ENCODE peak calls at places on chromosomes 6 and 20, in nine cellular contexts. One of them, this sample, is unnamed.

GRCh38 chr6:109662192-109662591 is 28.8 kb downstream of the AK9 start:
- DNase-seq in BJ: no peak
- DNase-seq in CD8-positive, alpha-beta T cell: no peak
- DNase-seq in Panc1: no peak
- DNase-seq in fibroblast of lung: no peak
- DNase-seq in progenitor cell of endocrine pancreas: no peak
- DNase-seq in GM10248: no peak
- DNase-seq in endothelial cell: no peak
- DNase-seq in neural crest cell: no peak
- DNase-seq in this sample: no peak

GRCh38 chr20:49483018-49483705 is 694 bp upstream of the KCNB1 start:
- DNase-seq in Panc1: no peak
- DNase-seq in progenitor cell of endocrine pancreas: no peak
- DNase-seq in neural crest cell: no peak
- DNase-seq in GM10248: no peak
- DNase-seq in BJ: no peak
- DNase-seq in endothelial cell: no peak
- DNase-seq in fibroblast of lung: no peak
- DNase-seq in CD8-positive, alpha-beta T cell: no peak
- DNase-seq in this sample: no peak

GRCh38 chr6:43702147-43702521 is 14.5 kb upstream of the MRPS18A start:
- DNase-seq in endothelial cell: no peak
- DNase-seq in fibroblast of lung: no peak
- DNase-seq in GM10248: no peak
- DNase-seq in progenitor cell of endocrine pancreas: no peak
- DNase-seq in CD8-positive, alpha-beta T cell: no peak
- DNase-seq in Panc1: no peak
- DNase-seq in BJ: no peak
- DNase-seq in neural crest cell: no peak
- DNase-seq in this sample: no peak

GRCh38 chr6:150764638-150765456 is 100.7 kb upstream of the MTHFD1L start:
- DNase-seq in GM10248: no peak
- DNase-seq in CD8-positive, alpha-beta T cell: no peak
- DNase-seq in endothelial cell: no peak
- DNase-seq in progenitor cell of endocrine pancreas: no peak
- DNase-seq in fibroblast of lung: no peak
- DNase-seq in BJ: no peak
- DNase-seq in neural crest cell: no peak
- DNase-seq in Panc1: no peak
- DNase-seq in this sample: no peak

GRCh38 chr6:63844287-63844686 is 208.7 kb downstream of the PHF3 start:
- DNase-seq in GM10248: no peak
- DNase-seq in endothelial cell: no peak
- DNase-seq in fibroblast of lung: peak; percentile 83
- DNase-seq in neural crest cell: no peak
- DNase-seq in BJ: no peak
- DNase-seq in CD8-positive, alpha-beta T cell: no peak
- DNase-seq in progenitor cell of endocrine pancreas: no peak
- DNase-seq in Panc1: no peak
- DNase-seq in this sample: no peak

GRCh38 chr20:12591949-12592470 is 416.8 kb upstream of the SPTLC3 start:
- DNase-seq in BJ: no peak
- DNase-seq in Panc1: no peak
- DNase-seq in GM10248: no peak
- DNase-seq in fibroblast of lung: no peak
- DNase-seq in endothelial cell: no peak
- DNase-seq in progenitor cell of endocrine pancreas: no peak
- DNase-seq in CD8-positive, alpha-beta T cell: no peak
- DNase-seq in neural crest cell: no peak
- DNase-seq in this sample: no peak

GRCh38 chr20:57620274-57620990 is at the start of gene ZBP1:
- DNase-seq in endothelial cell: no peak
- DNase-seq in Panc1: no peak
- DNase-seq in BJ: no peak
- DNase-seq in fibroblast of lung: no peak
- DNase-seq in GM10248: peak; percentile 85
- DNase-seq in neural crest cell: no peak
- DNase-seq in CD8-positive, alpha-beta T cell: peak; percentile 72
- DNase-seq in progenitor cell of endocrine pancreas: no peak
- DNase-seq in this sample: peak; percentile 58

GRCh38 chr20:11687546-11688292 is 230.0 kb upstream of the BTBD3 start:
- DNase-seq in Panc1: no peak
- DNase-seq in BJ: no peak
- DNase-seq in neural crest cell: no peak
- DNase-seq in GM10248: no peak
- DNase-seq in progenitor cell of endocrine pancreas: no peak
- DNase-seq in CD8-positive, alpha-beta T cell: no peak
- DNase-seq in fibroblast of lung: no peak
- DNase-seq in endothelial cell: no peak
- DNase-seq in this sample: no peak

GRCh38 chr20:13105864-13106457 is 97.2 kb downstream of the SPTLC3 start:
- DNase-seq in fibroblast of lung: peak; percentile 71
- DNase-seq in progenitor cell of endocrine pancreas: no peak
- DNase-seq in CD8-positive, alpha-beta T cell: no peak
- DNase-seq in GM10248: peak; percentile 35
- DNase-seq in BJ: no peak
- DNase-seq in neural crest cell: no peak
- DNase-seq in Panc1: no peak
- DNase-seq in endothelial cell: no peak
- DNase-seq in this sample: no peak

GRCh38 chr6:68282646-68283045 is 352.4 kb upstream of the ADGRB3 start:
- DNase-seq in fibroblast of lung: no peak
- DNase-seq in GM10248: no peak
- DNase-seq in neural crest cell: no peak
- DNase-seq in endothelial cell: no peak
- DNase-seq in BJ: no peak
- DNase-seq in CD8-positive, alpha-beta T cell: no peak
- DNase-seq in Panc1: no peak
- DNase-seq in progenitor cell of endocrine pancreas: no peak
- DNase-seq in this sample: no peak

GRCh38 chr20:25336561-25337422 is 53.8 kb downstream of the ABHD12 start:
- DNase-seq in GM10248: no peak
- DNase-seq in Panc1: no peak
- DNase-seq in CD8-positive, alpha-beta T cell: no peak
- DNase-seq in BJ: no peak
- DNase-seq in neural crest cell: no peak
- DNase-seq in progenitor cell of endocrine pancreas: no peak
- DNase-seq in endothelial cell: peak; percentile 28
- DNase-seq in fibroblast of lung: peak; percentile 56
- DNase-seq in this sample: no peak

GRCh38 chr6:113370508-113370907 is 486.6 kb upstream of the MARCKS start:
- DNase-seq in GM10248: no peak
- DNase-seq in BJ: no peak
- DNase-seq in endothelial cell: no peak
- DNase-seq in Panc1: no peak
- DNase-seq in progenitor cell of endocrine pancreas: no peak
- DNase-seq in CD8-positive, alpha-beta T cell: no peak
- DNase-seq in fibroblast of lung: no peak
- DNase-seq in neural crest cell: no peak
- DNase-seq in this sample: no peak

DNA sequence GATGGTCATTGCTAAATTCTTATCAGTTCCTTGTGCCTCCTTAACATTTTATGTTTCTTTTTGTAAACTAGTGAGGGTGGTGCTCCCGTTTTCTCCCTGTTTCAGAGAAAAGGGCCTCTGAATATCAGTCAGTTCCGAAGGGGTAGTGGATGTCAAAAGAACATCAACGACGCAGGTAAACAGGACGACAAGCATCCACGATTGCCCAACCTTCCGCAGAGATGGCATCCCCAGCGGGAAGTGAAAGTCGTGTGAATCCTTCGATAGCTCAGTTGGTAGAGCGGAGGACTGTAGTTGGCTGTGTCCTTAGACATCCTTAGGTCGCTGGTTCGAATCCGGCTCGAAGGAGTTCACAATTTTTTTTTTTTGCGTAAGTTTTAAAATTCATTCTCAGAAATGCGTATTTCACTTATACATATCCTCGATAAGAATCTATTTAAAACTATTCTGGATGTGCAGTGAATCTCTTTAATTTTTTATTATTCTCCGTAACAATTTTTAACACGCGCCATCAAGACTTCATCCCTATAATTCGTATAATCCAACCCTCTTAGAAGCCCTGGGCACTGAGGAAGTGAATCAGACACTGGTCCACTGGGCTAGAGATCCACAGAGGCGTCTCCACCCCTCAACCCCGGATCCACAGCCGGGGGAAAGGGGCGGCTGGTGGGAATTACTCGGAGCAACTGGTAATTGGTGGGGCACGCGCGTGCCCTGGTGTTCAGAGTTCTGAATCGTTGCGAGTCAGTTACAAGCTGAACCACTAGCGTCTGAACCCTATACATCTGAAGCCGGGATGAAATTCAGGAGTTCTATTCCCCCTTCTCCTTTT is 27.9 kb upstream of the ABT1 start:
- DNase-seq in neural crest cell: peak; percentile 98
- DNase-seq in BJ: peak; percentile 70
- DNase-seq in progenitor cell of endocrine pancreas: peak; percentile 97
- DNase-seq in GM10248: peak; percentile 82
- DNase-seq in endothelial cell: peak; percentile 96
- DNase-seq in fibroblast of lung: peak; percentile 95
- DNase-seq in Panc1: peak; percentile 99
- DNase-seq in CD8-positive, alpha-beta T cell: peak; percentile 100
- DNase-seq in this sample: peak; percentile 98
- TF ChIP-seq CTCF in neural crest cell: peak; percentile 46
- TF ChIP-seq CTCF in BJ: peak; percentile 29
- TF ChIP-seq CTCF in progenitor cell of endocrine pancreas: no peak
- TF ChIP-seq CTCF in GM10248: peak; percentile 38
- TF ChIP-seq CTCF in endothelial cell: no peak
- TF ChIP-seq CTCF in fibroblast of lung: no peak
- TF ChIP-seq CTCF in Panc1: peak; percentile 82
- TF ChIP-seq CTCF in CD8-positive, alpha-beta T cell: peak; percentile 34
- TF ChIP-seq CTCF in this sample: no peak

DNA sequence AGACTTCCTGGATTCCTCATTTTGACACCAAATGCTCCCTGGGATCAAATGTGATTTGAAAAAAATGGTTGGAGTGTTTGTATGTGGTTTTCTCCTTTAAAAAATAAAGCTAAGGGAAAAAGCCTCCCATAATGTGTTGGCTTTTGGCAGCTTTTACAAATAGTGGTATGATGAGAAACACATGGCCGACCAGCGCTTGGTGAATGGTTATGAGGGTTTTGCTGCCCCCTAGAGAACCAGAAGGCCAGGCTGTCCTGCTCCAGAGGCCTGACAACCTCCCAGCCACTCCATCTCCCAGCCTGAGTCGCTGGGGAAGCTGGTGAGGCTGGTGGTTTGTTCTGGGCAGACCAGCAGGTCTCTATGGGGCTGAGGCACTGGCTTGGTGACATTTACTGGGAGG is 69.3 kb downstream of the CLIC5 start:
- DNase-seq in Panc1: no peak
- DNase-seq in progenitor cell of endocrine pancreas: no peak
- DNase-seq in fibroblast of lung: peak; percentile 90
- DNase-seq in endothelial cell: peak; percentile 10
- DNase-seq in CD8-positive, alpha-beta T cell: no peak
- DNase-seq in neural crest cell: no peak
- DNase-seq in BJ: peak; percentile 57
- DNase-seq in GM10248: no peak
- DNase-seq in this sample: no peak
- TF ChIP-seq CTCF in Panc1: peak; percentile 26
- TF ChIP-seq CTCF in progenitor cell of endocrine pancreas: peak; percentile 45
- TF ChIP-seq CTCF in fibroblast of lung: peak; percentile 69
- TF ChIP-seq CTCF in endothelial cell: no peak
- TF ChIP-seq CTCF in CD8-positive, alpha-beta T cell: no peak
- TF ChIP-seq CTCF in neural crest cell: peak; percentile 36
- TF ChIP-seq CTCF in BJ: peak; percentile 77
- TF ChIP-seq CTCF in GM10248: no peak
- TF ChIP-seq CTCF in this sample: no peak

GRCh38 chr6:818191-818590 is 125.3 kb upstream of the EXOC2 start:
- DNase-seq in progenitor cell of endocrine pancreas: no peak
- DNase-seq in GM10248: no peak
- DNase-seq in fibroblast of lung: no peak
- DNase-seq in endothelial cell: no peak
- DNase-seq in BJ: no peak
- DNase-seq in CD8-positive, alpha-beta T cell: no peak
- DNase-seq in neural crest cell: no peak
- DNase-seq in Panc1: no peak
- DNase-seq in this sample: no peak

GRCh38 chr6:811806-812205 is 118.9 kb upstream of the EXOC2 start:
- DNase-seq in BJ: peak; percentile 34
- DNase-seq in neural crest cell: no peak
- DNase-seq in GM10248: no peak
- DNase-seq in Panc1: no peak
- DNase-seq in progenitor cell of endocrine pancreas: no peak
- DNase-seq in fibroblast of lung: peak; percentile 14
- DNase-seq in endothelial cell: no peak
- DNase-seq in CD8-positive, alpha-beta T cell: no peak
- DNase-seq in this sample: no peak

GRCh38 chr6:816510-817084 is 123.7 kb upstream of the EXOC2 start:
- DNase-seq in BJ: no peak
- DNase-seq in progenitor cell of endocrine pancreas: no peak
- DNase-seq in fibroblast of lung: no peak
- DNase-seq in Panc1: no peak
- DNase-seq in endothelial cell: no peak
- DNase-seq in CD8-positive, alpha-beta T cell: no peak
- DNase-seq in neural crest cell: no peak
- DNase-seq in GM10248: no peak
- DNase-seq in this sample: no peak

GRCh38 chr6:814378-815347 is 121.7 kb upstream of the EXOC2 start:
- DNase-seq in fibroblast of lung: no peak
- DNase-seq in endothelial cell: no peak
- DNase-seq in GM10248: no peak
- DNase-seq in progenitor cell of endocrine pancreas: no peak
- DNase-seq in neural crest cell: no peak
- DNase-seq in BJ: no peak
- DNase-seq in CD8-positive, alpha-beta T cell: no peak
- DNase-seq in Panc1: no peak
- DNase-seq in this sample: no peak

GRCh38 chr6:815348-815738 is 122.4 kb upstream of the EXOC2 start:
- DNase-seq in Panc1: no peak
- DNase-seq in CD8-positive, alpha-beta T cell: no peak
- DNase-seq in progenitor cell of endocrine pancreas: no peak
- DNase-seq in endothelial cell: peak; percentile 18
- DNase-seq in GM10248: no peak
- DNase-seq in fibroblast of lung: no peak
- DNase-seq in BJ: no peak
- DNase-seq in neural crest cell: no peak
- DNase-seq in this sample: no peak
- TF ChIP-seq CTCF in Panc1: peak; percentile 28
- TF ChIP-seq CTCF in CD8-positive, alpha-beta T cell: no peak
- TF ChIP-seq CTCF in progenitor cell of endocrine pancreas: peak; percentile 60
- TF ChIP-seq CTCF in endothelial cell: no peak
- TF ChIP-seq CTCF in GM10248: no peak
- TF ChIP-seq CTCF in fibroblast of lung: no peak
- TF ChIP-seq CTCF in BJ: no peak
- TF ChIP-seq CTCF in neural crest cell: peak; percentile 45
- TF ChIP-seq CTCF in this sample: no peak

GRCh38 chr6:81451787-81452186 is 300.7 kb downstream of the TENT5A start:
- DNase-seq in progenitor cell of endocrine pancreas: no peak
- DNase-seq in BJ: peak; percentile 52
- DNase-seq in CD8-positive, alpha-beta T cell: no peak
- DNase-seq in endothelial cell: no peak
- DNase-seq in neural crest cell: no peak
- DNase-seq in Panc1: no peak
- DNase-seq in fibroblast of lung: peak; percentile 84
- DNase-seq in GM10248: peak; percentile 12
- DNase-seq in this sample: no peak

GRCh38 chr6:81446509-81446908 is 306.0 kb downstream of the TENT5A start:
- DNase-seq in neural crest cell: no peak
- DNase-seq in BJ: no peak
- DNase-seq in progenitor cell of endocrine pancreas: no peak
- DNase-seq in GM10248: no peak
- DNase-seq in CD8-positive, alpha-beta T cell: no peak
- DNase-seq in Panc1: no peak
- DNase-seq in fibroblast of lung: no peak
- DNase-seq in endothelial cell: no peak
- DNase-seq in this sample: no peak

GRCh38 chr6:81450180-81450579 is 302.3 kb downstream of the TENT5A start:
- DNase-seq in fibroblast of lung: peak; percentile 16
- DNase-seq in endothelial cell: no peak
- DNase-seq in CD8-positive, alpha-beta T cell: no peak
- DNase-seq in progenitor cell of endocrine pancreas: no peak
- DNase-seq in GM10248: no peak
- DNase-seq in BJ: peak; percentile 37
- DNase-seq in neural crest cell: no peak
- DNase-seq in Panc1: no peak
- DNase-seq in this sample: no peak
- TF ChIP-seq CTCF in fibroblast of lung: no peak
- TF ChIP-seq CTCF in endothelial cell: no peak
- TF ChIP-seq CTCF in CD8-positive, alpha-beta T cell: no peak
- TF ChIP-seq CTCF in progenitor cell of endocrine pancreas: no peak
- TF ChIP-seq CTCF in GM10248: peak; percentile 2
- TF ChIP-seq CTCF in BJ: no peak
- TF ChIP-seq CTCF in neural crest cell: no peak
- TF ChIP-seq CTCF in Panc1: no peak
- TF ChIP-seq CTCF in this sample: no peak